ENCODE peak calls at places on chromosomes 11 and 22, in eight cellular contexts. One of them, this sample, is unnamed.
A peak's percentile ranks its signal among the peaks of the same experiment; 100 is the strongest.

GRCh38 chr11:61290905-61291690 is 4.0 kb downstream of the VWCE start:
- DNase-seq in HCT116: no peak
- DNase-seq in GM23338: peak; percentile 41
- DNase-seq in PC-3: no peak
- DNase-seq in GM23248: no peak
- DNase-seq in MM.1S: no peak
- DNase-seq in neural progenitor cell: no peak
- DNase-seq in SK-N-SH: no peak
- DNase-seq in this sample: no peak

GRCh38 chr22:17675584-17675983 is 37.0 kb downstream of the BCL2L13 start:
- DNase-seq in HCT116: no peak
- DNase-seq in GM23338: no peak
- DNase-seq in PC-3: no peak
- DNase-seq in GM23248: no peak
- DNase-seq in MM.1S: no peak
- DNase-seq in neural progenitor cell: no peak
- DNase-seq in SK-N-SH: no peak
- DNase-seq in this sample: no peak

GRCh38 chr11:62456630-62457029 is 37.8 kb downstream of the SCGB1A1 start:
- DNase-seq in HCT116: no peak
- DNase-seq in GM23338: peak; percentile 45
- DNase-seq in PC-3: no peak
- DNase-seq in GM23248: no peak
- DNase-seq in MM.1S: no peak
- DNase-seq in neural progenitor cell: no peak
- DNase-seq in SK-N-SH: no peak
- DNase-seq in this sample: no peak

GRCh38 chr11:68880851-68881250 is 22.8 kb downstream of the MRPL21 start:
- DNase-seq in HCT116: no peak
- DNase-seq in GM23338: no peak
- DNase-seq in PC-3: no peak
- DNase-seq in GM23248: no peak
- DNase-seq in MM.1S: no peak
- DNase-seq in neural progenitor cell: no peak
- DNase-seq in SK-N-SH: no peak
- DNase-seq in this sample: no peak

GRCh38 chr11:61626580-61627380 is 45.9 kb upstream of the SYT7 start:
- DNase-seq in HCT116: no peak
- DNase-seq in GM23338: peak; percentile 79
- DNase-seq in PC-3: peak; percentile 98
- DNase-seq in GM23248: no peak
- DNase-seq in MM.1S: no peak
- DNase-seq in neural progenitor cell: no peak
- DNase-seq in SK-N-SH: no peak
- DNase-seq in this sample: no peak

GRCh38 chr22:30611197-30611596 is 4.2 kb downstream of the TCN2 start:
- DNase-seq in HCT116: no peak
- DNase-seq in GM23338: no peak
- DNase-seq in PC-3: no peak
- DNase-seq in GM23248: peak; percentile 57
- DNase-seq in MM.1S: no peak
- DNase-seq in neural progenitor cell: no peak
- DNase-seq in SK-N-SH: no peak
- DNase-seq in this sample: no peak

GRCh38 chr11:75667268-75667830 is 1.5 kb downstream of the MAP6 start:
- DNase-seq in HCT116: no peak
- DNase-seq in GM23338: peak; percentile 67
- DNase-seq in PC-3: peak; percentile 41
- DNase-seq in GM23248: peak; percentile 48
- DNase-seq in MM.1S: no peak
- DNase-seq in neural progenitor cell: peak; percentile 64
- DNase-seq in SK-N-SH: peak; percentile 82
- DNase-seq in this sample: no peak

GRCh38 chr11:8168485-8169257 is at the start of gene RIC3:
- DNase-seq in HCT116: no peak
- DNase-seq in GM23338: peak; percentile 79
- DNase-seq in PC-3: no peak
- DNase-seq in GM23248: no peak
- DNase-seq in MM.1S: no peak
- DNase-seq in neural progenitor cell: peak; percentile 78
- DNase-seq in SK-N-SH: peak; percentile 74
- DNase-seq in this sample: no peak

GRCh38 chr11:126857860-126858808 is 142.4 kb downstream of the KIRREL3 start:
- DNase-seq in HCT116: no peak
- DNase-seq in GM23338: no peak
- DNase-seq in PC-3: no peak
- DNase-seq in GM23248: peak; percentile 56
- DNase-seq in MM.1S: no peak
- DNase-seq in neural progenitor cell: no peak
- DNase-seq in SK-N-SH: peak; percentile 64
- DNase-seq in this sample: no peak

GRCh38 chr11:14288189-14288935 is 70.6 kb downstream of the RRAS2 start:
- DNase-seq in HCT116: no peak
- DNase-seq in GM23338: no peak
- DNase-seq in PC-3: peak; percentile 71
- DNase-seq in GM23248: peak; percentile 88
- DNase-seq in MM.1S: peak; percentile 85
- DNase-seq in neural progenitor cell: no peak
- DNase-seq in SK-N-SH: no peak
- DNase-seq in this sample: no peak

GRCh38 chr11:66747480-66747879 is 18.5 kb upstream of the SPTBN2 start:
- DNase-seq in HCT116: no peak
- DNase-seq in GM23338: no peak
- DNase-seq in PC-3: no peak
- DNase-seq in GM23248: no peak
- DNase-seq in MM.1S: no peak
- DNase-seq in neural progenitor cell: no peak
- DNase-seq in SK-N-SH: no peak
- DNase-seq in this sample: no peak

GRCh38 chr11:66744485-66745355 is 15.7 kb upstream of the SPTBN2 start:
- DNase-seq in HCT116: peak; percentile 49
- DNase-seq in GM23338: peak; percentile 78
- DNase-seq in PC-3: peak; percentile 94
- DNase-seq in GM23248: peak; percentile 89
- DNase-seq in MM.1S: peak; percentile 89
- DNase-seq in neural progenitor cell: peak; percentile 90
- DNase-seq in SK-N-SH: peak; percentile 99
- DNase-seq in this sample: peak; percentile 88

GRCh38 chr11:66745356-66746235 is 16.6 kb upstream of the SPTBN2 start:
- DNase-seq in HCT116: no peak
- DNase-seq in GM23338: peak; percentile 53
- DNase-seq in PC-3: peak; percentile 71
- DNase-seq in GM23248: peak; percentile 32
- DNase-seq in MM.1S: peak; percentile 75
- DNase-seq in neural progenitor cell: peak; percentile 34
- DNase-seq in SK-N-SH: no peak
- DNase-seq in this sample: peak; percentile 81

GRCh38 chr11:66739983-66740382 is 11.0 kb upstream of the SPTBN2 start:
- DNase-seq in HCT116: no peak
- DNase-seq in GM23338: no peak
- DNase-seq in PC-3: peak; percentile 91
- DNase-seq in GM23248: peak; percentile 59
- DNase-seq in MM.1S: no peak
- DNase-seq in neural progenitor cell: no peak
- DNase-seq in SK-N-SH: no peak
- DNase-seq in this sample: no peak

GRCh38 chr11:66743271-66743968 is 14.4 kb upstream of the SPTBN2 start:
- DNase-seq in HCT116: no peak
- DNase-seq in GM23338: peak; percentile 37
- DNase-seq in PC-3: peak; percentile 99
- DNase-seq in GM23248: no peak
- DNase-seq in MM.1S: no peak
- DNase-seq in neural progenitor cell: peak; percentile 36
- DNase-seq in SK-N-SH: no peak
- DNase-seq in this sample: no peak
- H3K4me2 ChIP-seq in HCT116: peak overlapping the region; percentile 98
- H3K4me2 ChIP-seq in GM23338: peak overlapping the region; percentile 95
- H3K4me2 ChIP-seq in PC-3: peak overlapping the region; percentile 90
- H3K4me2 ChIP-seq in GM23248: peak overlapping the region; percentile 94
- H3K4me2 ChIP-seq in MM.1S: peak overlapping the region; percentile 89
- H3K4me2 ChIP-seq in neural progenitor cell: peak overlapping the region; percentile 77
- H3K4me2 ChIP-seq in SK-N-SH: peak overlapping the region; percentile 97
- H3K4me2 ChIP-seq in this sample: peak overlapping the region; percentile 77

GRCh38 chr11:1936781-1937615 is 10.1 kb upstream of the MRPL23 start:
- DNase-seq in HCT116: no peak
- DNase-seq in GM23338: no peak
- DNase-seq in PC-3: no peak
- DNase-seq in GM23248: no peak
- DNase-seq in MM.1S: no peak
- DNase-seq in neural progenitor cell: no peak
- DNase-seq in SK-N-SH: peak; percentile 35
- DNase-seq in this sample: no peak
- TF ChIP-seq EZH2phosphoT487 in HCT116: no peak
- TF ChIP-seq EZH2phosphoT487 in GM23338: no peak
- TF ChIP-seq EZH2phosphoT487 in PC-3: no peak
- TF ChIP-seq EZH2phosphoT487 in GM23248: no peak
- TF ChIP-seq EZH2phosphoT487 in MM.1S: no peak
- TF ChIP-seq EZH2phosphoT487 in neural progenitor cell: no peak
- TF ChIP-seq EZH2phosphoT487 in SK-N-SH: no peak
- TF ChIP-seq EZH2phosphoT487 in this sample: no peak

GRCh38 chr11:122157540-122158173 is 41.6 kb upstream of the BLID start:
- DNase-seq in HCT116: no peak
- DNase-seq in GM23338: no peak
- DNase-seq in PC-3: peak; percentile 61
- DNase-seq in GM23248: peak; percentile 55
- DNase-seq in MM.1S: no peak
- DNase-seq in neural progenitor cell: no peak
- DNase-seq in SK-N-SH: no peak
- DNase-seq in this sample: no peak

GRCh38 chr11:122155001-122155400 is 39.0 kb upstream of the BLID start:
- DNase-seq in HCT116: no peak
- DNase-seq in GM23338: no peak
- DNase-seq in PC-3: peak; percentile 38
- DNase-seq in GM23248: no peak
- DNase-seq in MM.1S: no peak
- DNase-seq in neural progenitor cell: no peak
- DNase-seq in SK-N-SH: no peak
- DNase-seq in this sample: no peak

GRCh38 chr11:122153746-122154145 is 37.7 kb upstream of the BLID start:
- DNase-seq in HCT116: no peak
- DNase-seq in GM23338: no peak
- DNase-seq in PC-3: no peak
- DNase-seq in GM23248: peak; percentile 29
- DNase-seq in MM.1S: peak; percentile 66
- DNase-seq in neural progenitor cell: no peak
- DNase-seq in SK-N-SH: no peak
- DNase-seq in this sample: no peak

GRCh38 chr11:122155765-122156527 is 39.9 kb upstream of the BLID start:
- DNase-seq in HCT116: no peak
- DNase-seq in GM23338: no peak
- DNase-seq in PC-3: peak; percentile 51
- DNase-seq in GM23248: no peak
- DNase-seq in MM.1S: no peak
- DNase-seq in neural progenitor cell: no peak
- DNase-seq in SK-N-SH: no peak
- DNase-seq in this sample: no peak

DNA sequence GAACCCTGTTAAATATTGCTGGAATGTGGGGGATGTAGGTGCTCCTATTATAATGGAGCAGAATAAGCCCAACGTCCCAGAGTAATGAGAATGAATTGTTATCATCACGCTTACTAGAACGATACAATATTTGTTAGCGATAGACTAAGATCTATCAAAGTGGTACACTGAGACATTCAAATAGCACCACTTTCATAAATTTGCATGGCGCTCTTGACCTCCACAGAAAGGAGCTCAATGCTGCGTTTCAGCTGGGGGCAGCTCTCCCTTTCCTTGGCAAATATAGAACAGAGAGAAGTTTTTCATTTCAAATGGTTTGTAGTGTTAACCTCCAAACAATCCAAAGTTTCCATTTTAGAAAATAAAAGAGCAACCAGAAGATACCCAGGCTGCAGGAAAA is 38.2 kb upstream of the BLID start:
- DNase-seq in HCT116: no peak
- DNase-seq in GM23338: peak; percentile 27
- DNase-seq in PC-3: no peak
- DNase-seq in GM23248: no peak
- DNase-seq in MM.1S: no peak
- DNase-seq in neural progenitor cell: no peak
- DNase-seq in SK-N-SH: no peak
- DNase-seq in this sample: no peak
- H3K4me2 ChIP-seq in HCT116: peak overlapping the region; percentile 74
- H3K4me2 ChIP-seq in GM23338: no peak overlapping the region
- H3K4me2 ChIP-seq in PC-3: peak overlapping the region; percentile 95
- H3K4me2 ChIP-seq in GM23248: peak overlapping the region; percentile 29
- H3K4me2 ChIP-seq in MM.1S: peak overlapping the region; percentile 46
- H3K4me2 ChIP-seq in neural progenitor cell: no peak overlapping the region
- H3K4me2 ChIP-seq in SK-N-SH: no peak overlapping the region
- H3K4me2 ChIP-seq in this sample: no peak overlapping the region

GRCh38 chr11:66543263-66544107 is 2.4 kb downstream of the ZDHHC24 start:
- DNase-seq in HCT116: no peak
- DNase-seq in GM23338: peak; percentile 80
- DNase-seq in PC-3: no peak
- DNase-seq in GM23248: no peak
- DNase-seq in MM.1S: no peak
- DNase-seq in neural progenitor cell: peak; percentile 52
- DNase-seq in SK-N-SH: peak; percentile 82
- DNase-seq in this sample: peak; percentile 95
- TF ChIP-seq EZH2phosphoT487 in HCT116: no peak
- TF ChIP-seq EZH2phosphoT487 in GM23338: no peak
- TF ChIP-seq EZH2phosphoT487 in PC-3: no peak
- TF ChIP-seq EZH2phosphoT487 in GM23248: no peak
- TF ChIP-seq EZH2phosphoT487 in MM.1S: no peak
- TF ChIP-seq EZH2phosphoT487 in neural progenitor cell: no peak
- TF ChIP-seq EZH2phosphoT487 in SK-N-SH: no peak
- TF ChIP-seq EZH2phosphoT487 in this sample: no peak

GRCh38 chr11:17156283-17156682 is 51.5 kb downstream of the PIK3C2A start:
- DNase-seq in HCT116: no peak
- DNase-seq in GM23338: no peak
- DNase-seq in PC-3: no peak
- DNase-seq in GM23248: no peak
- DNase-seq in MM.1S: peak; percentile 15
- DNase-seq in neural progenitor cell: no peak
- DNase-seq in SK-N-SH: no peak
- DNase-seq in this sample: no peak
- H3K4me2 ChIP-seq in HCT116: no peak overlapping the region
- H3K4me2 ChIP-seq in GM23338: no peak overlapping the region
- H3K4me2 ChIP-seq in PC-3: no peak overlapping the region
- H3K4me2 ChIP-seq in GM23248: no peak overlapping the region
- H3K4me2 ChIP-seq in MM.1S: no peak overlapping the region
- H3K4me2 ChIP-seq in neural progenitor cell: no peak overlapping the region
- H3K4me2 ChIP-seq in SK-N-SH: no peak overlapping the region
- H3K4me2 ChIP-seq in this sample: no peak overlapping the region

GRCh38 chr11:31267720-31268119 is 101.8 kb downstream of the DCDC1 start:
- DNase-seq in HCT116: no peak
- DNase-seq in GM23338: no peak
- DNase-seq in PC-3: no peak
- DNase-seq in GM23248: no peak
- DNase-seq in MM.1S: no peak
- DNase-seq in neural progenitor cell: no peak
- DNase-seq in SK-N-SH: no peak
- DNase-seq in this sample: no peak
- TF ChIP-seq EZH2phosphoT487 in HCT116: no peak
- TF ChIP-seq EZH2phosphoT487 in GM23338: no peak
- TF ChIP-seq EZH2phosphoT487 in PC-3: no peak
- TF ChIP-seq EZH2phosphoT487 in GM23248: no peak
- TF ChIP-seq EZH2phosphoT487 in MM.1S: no peak
- TF ChIP-seq EZH2phosphoT487 in neural progenitor cell: no peak
- TF ChIP-seq EZH2phosphoT487 in SK-N-SH: no peak
- TF ChIP-seq EZH2phosphoT487 in this sample: no peak

GRCh38 chr11:129967996-129968395 is 34.6 kb downstream of the PRDM10 start:
- DNase-seq in HCT116: no peak
- DNase-seq in GM23338: no peak
- DNase-seq in PC-3: no peak
- DNase-seq in GM23248: no peak
- DNase-seq in MM.1S: no peak
- DNase-seq in neural progenitor cell: no peak
- DNase-seq in SK-N-SH: no peak
- DNase-seq in this sample: no peak
- H3K4me2 ChIP-seq in HCT116: no peak overlapping the region
- H3K4me2 ChIP-seq in GM23338: no peak overlapping the region
- H3K4me2 ChIP-seq in PC-3: no peak overlapping the region
- H3K4me2 ChIP-seq in GM23248: no peak overlapping the region
- H3K4me2 ChIP-seq in MM.1S: no peak overlapping the region
- H3K4me2 ChIP-seq in neural progenitor cell: no peak overlapping the region
- H3K4me2 ChIP-seq in SK-N-SH: no peak overlapping the region
- H3K4me2 ChIP-seq in this sample: peak overlapping the region; percentile 55